ENCODE peak calls at places on chromosomes 6 and 20, in five cellular contexts. N is GM12878, M is suprapubic skin, A is H1, L is GM12891. R is an unnamed sample.

GRCh38 chr6:141107562-141108160 is 1025.1 kb upstream of the GJE1 start:
- DNase-seq in N (no peak), M (no peak), A (no peak), L (no peak), R (no peak)

GRCh38 chr20:57717797-57718196 is 8.0 kb upstream of the PMEPA1 start:
- DNase-seq in N (no peak), M (no peak), A (no peak), L (no peak), R (no peak)

GRCh38 chr20:21705466-21706344 is at the start of gene PAX1:
- DNase-seq in N (no peak), M (no peak), A (no peak), L (no peak), R (no peak)

GRCh38 chr6:2196079-2196679 is 49.2 kb downstream of the GMDS start:
- DNase-seq in N (peak), M (no peak), A (no peak), L (no peak), R (no peak)

GRCh38 chr6:142592876-142593275 is 291.1 kb downstream of the ADGRG6 start:
- DNase-seq in N (no peak), M (no peak), A (no peak), L (no peak), R (no peak)

GRCh38 chr6:35385457-35386202 is 43.3 kb downstream of the PPARD start:
- DNase-seq in N (no peak), M (no peak), A (no peak), L (no peak), R (no peak)

GRCh38 chr6:122052501-122052900 is 347.0 kb upstream of the HSF2 start:
- DNase-seq in N (no peak), M (no peak), A (no peak), L (no peak), R (no peak)

GRCh38 chr20:5674176-5674660 is 76.0 kb upstream of the SHLD1 start:
- DNase-seq in N (peak), M (no peak), A (no peak), L (peak), R (peak)

GRCh38 chr6:135066397-135066796 is 11.8 kb upstream of the HBS1L start:
- DNase-seq in N (no peak), M (no peak), A (no peak), L (no peak), R (no peak)

GRCh38 chr20:51331466-51331865 is 211.1 kb downstream of the NFATC2 start:
- DNase-seq in N (no peak), M (no peak), A (no peak), L (no peak), R (no peak)

GRCh38 chr6:93300661-93301060 is 118.7 kb downstream of the EPHA7 start:
- DNase-seq in N (no peak), M (no peak), A (no peak), L (no peak), R (no peak)

GRCh38 chr6:138012682-138013081 is 94.5 kb downstream of the PERP start:
- DNase-seq in N (no peak), M (no peak), A (no peak), L (no peak), R (no peak)

GRCh38 chr6:14542670-14543366 is 425.2 kb downstream of the CD83 start:
- DNase-seq in N (peak), M (no peak), A (no peak), L (no peak), R (no peak)

GRCh38 chr6:167827588-167828324 is 1.0 kb downstream of the AFDN start:
- DNase-seq in N (no peak), M (no peak), A (no peak), L (peak), R (peak)

GRCh38 chr6:122652431-122652830 is 42.2 kb downstream of the PKIB start:
- DNase-seq in N (no peak), M (no peak), A (no peak), L (no peak), R (no peak)

GRCh38 chr6:18680842-18681241 is 293.7 kb downstream of the RNF144B start:
- DNase-seq in N (no peak), M (no peak), A (no peak), L (no peak), R (no peak)

GRCh38 chr6:143449731-143450452 is 603 bp downstream of the ADAT2 start:
- DNase-seq in N (peak), M (no peak), A (no peak), L (no peak), R (no peak)

GRCh38 chr6:116169880-116170279 is 43.9 kb upstream of the COL10A1 start:
- DNase-seq in N (no peak), M (no peak), A (no peak), L (no peak), R (no peak)

GRCh38 chr6:26179675-26180074 is 92.4 kb downstream of the HFE start:
- DNase-seq in N (no peak), M (no peak), A (no peak), L (no peak), R (no peak)

DNA sequence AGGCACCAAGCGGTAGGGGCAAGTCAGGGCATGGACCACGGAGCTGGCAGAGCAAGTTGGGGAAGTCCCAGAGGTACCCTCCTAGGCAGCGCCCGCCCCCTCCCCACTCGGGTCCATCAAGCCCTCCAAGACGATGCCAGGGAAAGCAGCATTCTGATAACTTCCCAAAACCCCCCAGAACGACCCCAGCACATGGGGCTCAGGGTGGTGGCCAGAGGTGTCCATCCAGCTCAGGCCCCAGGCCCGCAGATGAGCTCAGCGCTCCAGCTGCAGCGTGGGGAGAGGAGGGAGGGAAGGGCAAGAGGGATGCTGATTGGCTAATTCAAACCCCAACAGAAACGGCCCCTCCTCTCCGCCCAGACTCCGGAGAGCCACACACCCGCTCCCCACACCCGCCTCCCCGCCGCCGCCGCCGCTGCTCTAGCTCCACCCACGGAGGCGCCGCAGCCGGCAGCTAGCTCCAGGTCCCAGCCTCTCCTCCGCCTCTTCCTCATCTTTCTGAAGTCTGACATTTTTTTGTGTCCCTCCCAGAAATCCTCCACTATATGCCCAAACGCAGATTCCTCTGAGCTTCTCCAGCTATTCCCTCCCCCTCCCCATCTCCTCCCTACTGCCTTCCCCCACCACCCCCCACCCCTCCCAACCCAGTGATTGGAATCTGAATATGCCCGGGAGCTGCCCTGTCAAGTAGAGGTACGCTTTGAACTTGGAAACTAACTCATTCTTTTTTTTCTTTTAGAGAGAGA is 40.3 kb upstream of the TLDC2 start:
- DNase-seq in N (peak), M (peak), A (peak), L (peak), R (peak)
- TF ChIP-seq POLR2A in N (peak), M (no peak), A (no peak), L (no peak), R (peak)

GRCh38 chr6:100691972-100692371 is 189.2 kb downstream of the ASCC3 start:
- DNase-seq in N (no peak), M (no peak), A (no peak), L (no peak), R (no peak)
- TF ChIP-seq POLR2AphosphoS5 in N (no peak), M (no peak), A (no peak), L (no peak), R (no peak)

DNA sequence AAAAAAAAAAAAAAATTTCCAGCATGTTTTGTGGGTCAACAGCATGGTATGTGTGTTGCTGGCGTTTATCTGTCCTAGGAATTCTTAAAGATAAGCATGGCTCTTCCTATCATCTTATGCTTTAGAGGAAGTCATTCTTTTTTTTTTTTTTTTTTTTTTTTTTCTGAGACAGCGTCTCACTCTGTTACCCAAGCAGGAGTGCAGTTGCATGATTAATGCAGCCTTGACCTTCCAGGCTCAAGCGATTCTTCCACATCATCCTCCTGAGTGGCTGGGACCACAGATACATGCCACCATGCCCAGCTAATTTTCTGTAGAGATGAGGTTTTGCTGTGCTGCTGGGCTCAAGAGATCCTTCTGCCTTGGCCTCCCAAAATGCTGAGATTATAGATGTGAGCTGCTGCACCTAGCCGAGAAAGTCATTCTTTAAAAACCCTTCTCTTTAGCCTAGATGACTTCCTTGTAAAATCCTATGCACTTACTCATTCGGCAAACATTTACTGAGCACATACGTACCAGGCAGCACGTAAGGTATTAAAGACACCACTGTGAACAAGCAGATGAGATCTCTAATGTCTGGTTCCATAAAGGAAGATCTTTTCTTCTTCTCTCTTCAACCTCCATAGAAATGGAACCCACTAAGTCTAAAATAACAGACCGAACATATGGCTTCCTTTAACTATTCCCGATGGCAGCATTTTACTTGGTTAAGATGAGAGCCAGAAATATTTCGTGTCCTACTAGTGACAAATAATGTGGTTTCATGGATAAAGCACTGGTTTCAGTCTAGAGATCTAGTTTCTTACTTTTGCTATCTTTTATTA is 122.4 kb downstream of the RIN2 start:
- DNase-seq in N (no peak), M (no peak), A (no peak), L (no peak), R (no peak)
- TF ChIP-seq POLR2A in N (no peak), M (no peak), A (no peak), L (no peak), R (no peak)

GRCh38 chr6:16097382-16098171 is 31.3 kb upstream of the MYLIP start:
- DNase-seq in N (peak), M (no peak), A (no peak), L (no peak), R (no peak)
- TF ChIP-seq POLR2AphosphoS5 in N (no peak), M (no peak), A (no peak), L (no peak), R (no peak)

R was measured in GM12892.